ENCODE peak calls at places on chromosomes 5 and 9, in five cellular contexts. C, V, I, F and N are unnamed samples.

GRCh38 chr5:79829260-79829659 is 139.6 kb downstream of the CMYA5 start:
- DNase-seq in F (peak), V (no peak), I (peak), C (no peak), N (no peak)

GRCh38 chr5:62896121-62896893 is 317.7 kb downstream of the LRRC70 start:
- DNase-seq in F (no peak), C (no peak), I (no peak), V (no peak), N (no peak)

GRCh38 chr5:163914911-163915310 is 409.5 kb downstream of the MAT2B start:
- DNase-seq in V (no peak), I (peak), C (no peak), F (no peak), N (no peak)

GRCh38 chr5:174300941-174301761 is 255.6 kb downstream of the NSG2 start:
- DNase-seq in C (no peak), F (no peak), I (peak), V (no peak), N (no peak)

GRCh38 chr9:121529237-121529987 is 29.8 kb upstream of the GGTA1 start:
- DNase-seq in V (peak), F (peak), I (peak), C (peak), N (peak)

GRCh38 chr5:31361234-31361633 is 167.7 kb downstream of the CDH6 start:
- DNase-seq in V (no peak), C (peak), I (peak), F (peak), N (no peak)

GRCh38 chr9:35518981-35519679 is 29.2 kb downstream of the RUSC2 start:
- DNase-seq in I (no peak), C (peak), V (no peak), F (peak), N (no peak)

GRCh38 chr9:114356792-114357191 is 27.1 kb downstream of the ORM2 start:
- DNase-seq in C (no peak), V (no peak), F (no peak), I (no peak), N (no peak)

GRCh38 chr9:33230756-33231691 is 8.9 kb upstream of the SPINK4 start:
- DNase-seq in I (no peak), C (no peak), V (no peak), F (peak), N (no peak)

GRCh38 chr9:86794356-86795046 is 152.8 kb downstream of the GAS1 start:
- DNase-seq in F (peak), V (no peak), C (peak), I (no peak), N (peak)

GRCh38 chr9:99411479-99412100 is 189.5 kb downstream of the SEC61B start:
- DNase-seq in V (no peak), C (no peak), F (no peak), I (peak), N (no peak)

GRCh38 chr5:35470866-35471265 is 146.8 kb upstream of the SPEF2 start:
- DNase-seq in V (no peak), I (no peak), F (peak), C (peak), N (no peak)

GRCh38 chr5:179734536-179735164 is 2.0 kb downstream of the MAML1 start:
- DNase-seq in I (no peak), C (no peak), V (no peak), F (no peak), N (no peak)

GRCh38 chr5:113140837-113141661 is 164.5 kb downstream of the DCP2 start:
- DNase-seq in F (peak), V (peak), I (no peak), C (peak), N (peak)

GRCh38 chr5:89473196-89473595 is 590.2 kb upstream of the MEF2C start:
- DNase-seq in C (peak), I (no peak), V (no peak), F (peak), N (no peak)

GRCh38 chr5:35777358-35778087 is 79.2 kb upstream of the IL7R start:
- DNase-seq in I (peak), C (peak), F (peak), V (peak), N (peak)

GRCh38 chr9:34413229-34413852 is 36.6 kb upstream of the MYORG start:
- DNase-seq in V (no peak), C (peak), F (peak), I (no peak), N (peak)

GRCh38 chr9:37954581-37954981 is 50.7 kb upstream of the SLC25A51 start:
- DNase-seq in V (no peak), I (no peak), C (no peak), F (no peak), N (no peak)

GRCh38 chr5:60584304-60584703 is 115.7 kb downstream of the DEPDC1B start:
- DNase-seq in V (no peak), F (no peak), I (no peak), C (no peak), N (no peak)

GRCh38 chr5:5271606-5272321 is 131.6 kb downstream of the ADAMTS16 start:
- DNase-seq in F (peak), C (no peak), V (no peak), I (peak), N (peak)

GRCh38 chr9:36101916-36102741 is 34.4 kb upstream of the GLIPR2 start:
- DNase-seq in F (peak), C (peak), V (peak), I (no peak), N (peak)

GRCh38 chr5:132253008-132253441 is 4.5 kb upstream of the PDLIM4 start:
- DNase-seq in V (no peak), I (no peak), C (no peak), F (no peak), N (no peak)

GRCh38 chr5:155625897-155626543 is 612.5 kb downstream of the KIF4B start:
- DNase-seq in V (no peak), I (no peak), F (no peak), C (no peak), N (no peak)

GRCh38 chr9:98962861-98963260 is 19.2 kb downstream of the COL15A1 start:
- DNase-seq in C (peak), V (no peak), F (peak), I (no peak), N (peak)

DNA sequence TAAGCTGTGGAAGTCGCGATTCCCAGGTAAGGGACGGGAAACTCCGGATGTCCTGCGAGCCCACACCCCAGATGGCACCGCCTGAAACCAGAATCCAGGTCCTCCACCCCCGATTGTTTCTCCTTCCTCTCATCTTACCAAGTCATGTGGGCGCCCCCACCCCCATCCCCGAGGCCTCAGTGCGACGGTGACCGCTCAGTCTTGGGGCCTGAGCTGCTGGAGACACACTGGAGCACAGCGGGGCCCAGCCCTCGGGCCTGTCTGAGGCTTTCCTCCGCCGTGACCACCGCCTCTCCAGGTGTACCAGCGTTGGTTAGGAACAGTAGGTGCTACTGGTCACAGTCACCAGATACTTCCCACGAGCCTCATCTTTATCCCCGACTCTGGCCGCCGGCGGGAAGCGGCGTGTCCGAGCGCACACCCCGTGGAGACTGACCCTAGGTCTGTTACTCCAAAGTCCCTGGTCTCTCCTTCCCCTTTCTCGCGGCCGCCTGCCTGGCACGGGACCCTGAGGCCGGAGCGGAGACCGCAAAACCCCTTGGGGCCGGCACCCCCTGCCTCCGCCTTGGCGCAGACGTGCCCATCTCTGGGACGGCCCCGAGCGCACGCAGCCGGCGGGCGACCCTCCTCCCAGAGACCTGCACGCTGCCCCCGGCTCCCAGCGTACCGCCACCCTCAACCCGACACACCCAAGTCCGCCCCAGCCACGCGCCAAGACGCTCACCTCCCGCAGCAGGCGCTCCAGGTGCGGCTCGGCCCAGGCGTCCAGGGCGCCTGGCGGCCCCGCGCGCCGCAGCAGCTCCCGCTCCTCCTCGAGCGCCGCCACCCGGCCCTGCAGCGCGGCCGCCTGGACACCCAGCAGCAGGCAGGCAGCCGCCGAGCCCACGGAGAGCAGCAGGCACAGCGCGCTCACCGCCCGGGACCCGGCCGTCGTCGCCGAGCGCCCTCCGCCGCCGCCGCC is 733 bp downstream of the COL23A1 start:
- DNase-seq in I (peak), F (peak), C (peak), V (no peak), N (no peak)
- TF ChIP-seq CTCF in I (no peak), F (no peak), C (no peak), V (no peak), N (no peak)

GRCh38 chr9:134163374-134164196 is 779 bp downstream of the RNU6ATAC start:
- DNase-seq in C (peak), V (no peak), I (no peak), F (peak), N (no peak)
- TF ChIP-seq CTCF in C (peak), V (peak), I (no peak), F (peak), N (peak)

DNA sequence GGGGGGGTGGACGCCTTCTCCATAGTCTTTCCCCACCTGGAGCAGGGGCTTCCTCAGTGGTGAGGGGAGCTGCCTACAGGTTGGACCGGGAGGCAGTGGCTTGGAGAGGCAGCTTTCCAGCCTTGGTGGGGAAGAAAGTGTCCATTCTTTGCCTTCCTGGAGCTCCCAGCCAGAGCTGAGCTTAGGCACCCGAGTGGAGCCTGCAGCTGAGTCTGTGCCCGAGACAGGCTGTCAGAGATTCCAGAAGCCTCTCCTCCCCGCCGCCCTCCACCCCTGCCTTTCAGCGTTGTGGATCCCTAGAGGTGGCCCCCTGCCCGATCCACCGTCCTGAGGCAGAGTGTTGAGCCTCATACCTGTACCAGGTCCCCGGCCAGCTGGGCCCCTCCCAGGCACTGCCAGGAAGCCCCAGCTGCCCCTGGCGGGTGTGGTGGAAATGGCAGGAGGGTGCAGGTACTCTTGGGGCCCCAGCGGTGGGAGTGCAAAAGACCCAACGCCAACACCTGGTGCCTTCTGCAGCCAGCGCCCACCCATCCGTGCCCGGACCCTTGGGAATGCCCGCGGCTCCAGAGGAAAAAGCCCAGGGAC is 112.0 kb downstream of the RXRA start:
- DNase-seq in I (no peak), C (no peak), F (no peak), V (no peak), N (no peak)
- TF ChIP-seq CTCF in I (no peak), C (no peak), F (no peak), V (no peak), N (no peak)

GRCh38 chr5:29697786-29698414 is 1495.6 kb upstream of the CDH6 start:
- DNase-seq in V (no peak), C (no peak), F (peak), I (peak), N (no peak)
- TF ChIP-seq CTCF in V (no peak), C (no peak), F (no peak), I (peak), N (peak)

GRCh38 chr9:109143881-109144562 is 23.0 kb downstream of the FRRS1L start:
- DNase-seq in V (no peak), F (peak), I (peak), C (peak), N (no peak)
- TF ChIP-seq CTCF in V (peak), F (peak), I (peak), C (peak), N (peak)

GRCh38 chr5:108634251-108634950 is 113.3 kb upstream of the FER start:
- DNase-seq in C (peak), F (no peak), V (no peak), I (no peak), N (no peak)
- TF ChIP-seq CTCF in C (no peak), F (no peak), V (no peak), I (no peak), N (no peak)

DNA sequence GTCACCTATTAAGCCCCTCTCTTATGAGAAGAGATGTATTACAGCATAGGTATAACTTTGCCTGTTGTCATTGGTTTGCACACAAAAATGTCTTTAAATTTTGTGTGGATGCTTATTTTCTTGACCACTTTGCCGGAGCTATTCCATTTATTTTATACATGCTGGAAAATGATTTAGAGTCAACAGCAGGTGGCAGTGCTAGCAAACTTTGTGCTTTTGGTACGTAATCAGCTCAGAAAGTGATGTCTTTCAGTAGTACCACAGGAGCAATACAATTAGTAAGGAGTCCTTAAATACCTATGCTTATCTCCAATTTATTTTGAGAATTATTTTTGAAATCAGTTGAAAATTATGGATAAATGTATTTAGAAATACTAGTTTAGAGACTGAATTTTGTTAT is 19.8 kb upstream of the NUDT12 start:
- DNase-seq in C (peak), V (no peak), I (peak), F (peak), N (peak)
- TF ChIP-seq CTCF in C (peak), V (peak), I (peak), F (peak), N (peak)

GRCh38 chr5:3428355-3428754 is 167.3 kb upstream of the IRX1 start:
- DNase-seq in C (no peak), I (no peak), V (no peak), F (no peak), N (no peak)
- TF ChIP-seq CTCF in C (no peak), I (no peak), V (no peak), F (no peak), N (no peak)

GRCh38 chr9:85142461-85143401 is 473.2 kb downstream of the NTRK2 start:
- DNase-seq in V (no peak), F (no peak), C (peak), I (no peak), N (peak)
- TF ChIP-seq CTCF in V (peak), F (no peak), C (peak), I (peak), N (peak)

GRCh38 chr5:171855798-171856772 is 70.5 kb downstream of the SMIM23 start:
- DNase-seq in C (peak), F (no peak), I (no peak), V (no peak), N (no peak)

GRCh38 chr5:171861383-171861782 is 75.8 kb downstream of the SMIM23 start:
- DNase-seq in I (no peak), C (no peak), F (no peak), V (no peak), N (no peak)

GRCh38 chr5:171857537-171857936 is 71.9 kb downstream of the SMIM23 start:
- DNase-seq in V (no peak), C (no peak), F (no peak), I (no peak), N (peak)

GRCh38 chr5:171855265-171855664 is 69.6 kb downstream of the SMIM23 start:
- DNase-seq in C (no peak), V (no peak), F (no peak), I (no peak), N (no peak)

GRCh38 chr5:171858303-171858702 is 72.7 kb downstream of the SMIM23 start:
- DNase-seq in I (no peak), F (no peak), C (peak), V (no peak), N (no peak)
- TF ChIP-seq CTCF in I (peak), F (peak), C (peak), V (peak), N (peak)